ENCODE peak calls at places on chromosomes 11 and 22, in five cellular contexts. F, H, O, I and M are unnamed samples.

GRCh38 chr11:27694992-27695391 is 5.3 kb downstream of the BDNF start:
- DNase-seq in H (no peak), O (peak; percentile 70), I (no peak), F (no peak), M (peak; percentile 52)

GRCh38 chr11:45754261-45754709 is 50.7 kb upstream of the SLC35C1 start:
- DNase-seq in H (peak; percentile 24), F (no peak), I (no peak), O (peak; percentile 85), M (no peak)

GRCh38 chr22:17633217-17633997 is 4.9 kb upstream of the ATP6V1E1 start:
- DNase-seq in H (no peak), O (no peak), F (peak; percentile 56), I (no peak), M (no peak)

GRCh38 chr11:118406599-118407166 is 5.3 kb downstream of the ATP5MG start:
- DNase-seq in O (peak; percentile 23), I (peak; percentile 40), F (no peak), H (no peak), M (no peak)

GRCh38 chr11:134119094-134119493 is 50.2 kb downstream of the JAM3 start:
- DNase-seq in I (no peak), O (no peak), H (no peak), F (no peak), M (no peak)

GRCh38 chr11:61265357-61265756 is 24.4 kb downstream of the PGA5 start:
- DNase-seq in O (no peak), H (no peak), F (no peak), I (no peak), M (no peak)

GRCh38 chr11:122933434-122933833 is 48.2 kb downstream of the BSX start:
- DNase-seq in I (no peak), O (no peak), H (peak; percentile 22), F (no peak), M (no peak)

GRCh38 chr11:77170107-77170506 is 42.1 kb downstream of the MYO7A start:
- DNase-seq in H (no peak), F (peak; percentile 82), O (no peak), I (no peak), M (no peak)

GRCh38 chr22:50403701-50404101 is 60.6 kb downstream of the PPP6R2 start:
- DNase-seq in H (peak; percentile 40), O (no peak), F (no peak), I (peak; percentile 56), M (no peak)

GRCh38 chr11:74437441-74437840 is 29.9 kb downstream of the KCNE3 start:
- DNase-seq in F (no peak), H (no peak), O (no peak), I (no peak), M (no peak)
- H3K27ac ChIP-seq in F (no peak overlapping the region), H (no peak overlapping the region), O (no peak overlapping the region), I (peak overlapping the region; percentile 50), M (no peak overlapping the region)

GRCh38 chr11:86066033-86066432 is 2.9 kb downstream of the PICALM start:
- DNase-seq in F (no peak), O (no peak), H (no peak), I (no peak), M (no peak)
- H3K27ac ChIP-seq in F (peak overlapping the region; percentile 99), O (peak overlapping the region; percentile 90), H (peak overlapping the region; percentile 96), I (peak overlapping the region; percentile 96), M (peak overlapping the region; percentile 77)

GRCh38 chr22:47552024-47552423 is 789.6 kb downstream of the TBC1D22A start:
- DNase-seq in F (no peak), O (no peak), H (no peak), I (no peak), M (no peak)
- H3K27ac ChIP-seq in F (no peak overlapping the region), O (no peak overlapping the region), H (no peak overlapping the region), I (no peak overlapping the region), M (no peak overlapping the region)

GRCh38 chr11:111923951-111924350 is 5.2 kb downstream of the C11orf52 start:
- DNase-seq in H (no peak), O (no peak), F (no peak), I (no peak), M (no peak)
- H3K27ac ChIP-seq in H (peak overlapping the region; percentile 87), O (peak overlapping the region; percentile 87), F (no peak overlapping the region), I (peak overlapping the region; percentile 73), M (no peak overlapping the region)

DNA sequence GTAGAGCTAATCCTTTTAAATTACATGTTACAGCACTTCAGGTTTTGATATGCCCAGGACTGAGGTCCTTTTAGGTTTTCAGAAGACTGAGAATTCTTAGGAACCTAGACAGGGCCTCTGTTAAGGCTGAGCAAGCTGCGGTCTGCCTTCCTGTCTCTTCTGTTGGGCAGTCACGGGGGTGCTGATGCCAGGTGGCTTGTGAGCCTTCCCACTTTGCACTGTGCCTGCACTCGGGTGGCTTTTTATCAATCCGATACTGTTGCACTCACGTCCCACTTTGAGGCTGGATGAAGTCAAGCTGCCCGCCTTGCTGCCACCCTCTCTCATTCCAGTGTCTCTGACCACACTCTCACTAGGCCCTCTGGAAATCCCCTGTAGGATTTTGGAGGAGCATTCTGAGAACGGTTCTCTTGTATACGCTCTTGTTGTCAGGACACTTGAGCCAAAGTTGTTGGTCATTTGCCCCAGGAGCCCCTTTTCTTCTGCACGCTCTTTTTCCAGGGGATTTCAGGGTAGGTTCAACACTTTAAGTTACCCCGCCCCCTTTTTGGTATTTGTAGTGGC is 141.8 kb downstream of the TEAD1 start:
- DNase-seq in O (no peak), F (no peak), H (no peak), I (no peak), M (no peak)
- H3K27ac ChIP-seq in O (peak overlapping the region; percentile 5), F (no peak overlapping the region), H (peak overlapping the region; percentile 83), I (peak overlapping the region; percentile 83), M (no peak overlapping the region)

GRCh38 chr11:69054397-69055211 is 5.9 kb downstream of the TPCN2 start:
- DNase-seq in I (no peak), O (no peak), F (no peak), H (no peak), M (no peak)

GRCh38 chr11:69051381-69052342 is 2.9 kb downstream of the TPCN2 start:
- DNase-seq in F (no peak), O (no peak), I (no peak), H (no peak), M (peak; percentile 98)

GRCh38 chr11:69052343-69053168 is 3.8 kb downstream of the TPCN2 start:
- DNase-seq in F (no peak), O (no peak), I (no peak), H (no peak), M (peak; percentile 93)

GRCh38 chr11:69053546-69054396 is 5.0 kb downstream of the TPCN2 start:
- DNase-seq in H (no peak), F (no peak), I (no peak), O (no peak), M (peak; percentile 92)

GRCh38 chr11:69053169-69053477 is 4.4 kb downstream of the TPCN2 start:
- DNase-seq in I (no peak), H (no peak), O (no peak), F (no peak), M (no peak)
- H3K27ac ChIP-seq in I (peak overlapping the region; percentile 94), H (peak overlapping the region; percentile 92), O (no peak overlapping the region), F (no peak overlapping the region), M (peak overlapping the region; percentile 96)

GRCh38 chr11:47177846-47178245 is 1.2 kb upstream of the ARFGAP2 start:
- DNase-seq in H (no peak), I (no peak), F (no peak), O (no peak), M (no peak)
- H3K27ac ChIP-seq in H (peak overlapping the region; percentile 98), I (peak overlapping the region; percentile 99), F (peak overlapping the region; percentile 77), O (peak overlapping the region; percentile 93), M (no peak overlapping the region)